ENCODE peak calls at places on chromosomes 13 and 19, in seven cellular contexts. V is A549, F is K562, I is transverse colon, K is upper lobe of left lung, N is ovary, D is tibial nerve. W is an unnamed sample.
A peak's percentile ranks its signal among the peaks of the same experiment; 100 is the strongest.

GRCh38 chr13:26557393-26558073 is at the start of gene WASF3:
- DNase-seq in K (peak; percentile 87), N (peak; percentile 96), V (peak; percentile 57), F (peak; percentile 95), D (peak; percentile 80), I (peak; percentile 86), W (peak; percentile 97)

GRCh38 chr13:96053003-96053703 is at the start of gene UGGT2:
- DNase-seq in K (peak; percentile 95), V (peak; percentile 91), F (peak; percentile 92), I (peak; percentile 97), D (peak; percentile 87), N (peak; percentile 93), W (peak; percentile 98)

GRCh38 chr13:94154362-94154761 is 325.1 kb downstream of the DCT start:
- DNase-seq in V (no peak), D (peak; percentile 44), N (no peak), I (no peak), F (no peak), K (peak; percentile 23), W (no peak)

GRCh38 chr13:41458187-41458938 is 1.0 kb downstream of the RGCC start:
- DNase-seq in K (peak; percentile 51), D (no peak), N (no peak), V (no peak), F (peak; percentile 36), I (peak; percentile 36), W (peak; percentile 67)

GRCh38 chr19:18157465-18158063 is 4.6 kb downstream of the PIK3R2 start:
- DNase-seq in K (no peak), D (no peak), N (peak; percentile 59), I (no peak), V (no peak), F (no peak), W (no peak)

GRCh38 chr19:19224852-19225494 is 13.2 kb downstream of the NCAN start:
- DNase-seq in K (peak; percentile 76), F (peak; percentile 96), N (no peak), I (peak; percentile 82), V (peak; percentile 92), D (no peak), W (no peak)

GRCh38 chr13:97627566-97627965 is 193.6 kb downstream of the RAP2A start:
- DNase-seq in K (no peak), V (no peak), N (no peak), I (no peak), D (no peak), F (peak; percentile 17), W (no peak)

GRCh38 chr13:24888291-24888931 is 124.4 kb downstream of the RNF17 start:
- DNase-seq in F (no peak), D (no peak), I (no peak), K (no peak), N (no peak), V (no peak), W (no peak)

GRCh38 chr13:29496241-29496712 is 99.2 kb downstream of the SLC7A1 start:
- DNase-seq in K (no peak), F (no peak), N (no peak), V (no peak), I (no peak), D (no peak), W (no peak)

GRCh38 chr19:15109768-15110417 is 2.7 kb downstream of the SYDE1 start:
- DNase-seq in D (no peak), F (no peak), N (no peak), K (no peak), I (no peak), V (no peak), W (no peak)

GRCh38 chr13:76216729-76217128 is 580.6 kb downstream of the LMO7 start:
- DNase-seq in I (no peak), K (no peak), V (no peak), N (no peak), F (no peak), D (no peak), W (no peak)

GRCh38 chr19:48123907-48124675 is 13.5 kb upstream of the PLA2G4C start:
- DNase-seq in F (no peak), D (no peak), K (no peak), I (no peak), N (no peak), V (no peak), W (no peak)

GRCh38 chr19:11435833-11436313 is 438 bp downstream of the PRKCSH start:
- DNase-seq in V (no peak), K (no peak), I (peak; percentile 45), N (peak; percentile 56), F (peak; percentile 69), D (no peak), W (peak; percentile 73)

GRCh38 chr13:113555141-113555540 is 29.4 kb upstream of the TFDP1 start:
- DNase-seq in V (no peak), K (no peak), D (no peak), F (no peak), N (no peak), I (peak; percentile 1), W (no peak)

GRCh38 chr19:42546831-42547500 is 18.7 kb upstream of the CEACAM1 start:
- DNase-seq in D (no peak), K (no peak), F (no peak), I (no peak), V (no peak), N (no peak), W (no peak)

GRCh38 chr13:99380402-99380801 is 73.2 kb upstream of the GPR183 start:
- DNase-seq in V (no peak), N (no peak), D (no peak), F (no peak), I (no peak), K (no peak), W (no peak)

GRCh38 chr19:39539165-39539518 is 819 bp downstream of the EID2 start:
- DNase-seq in N (no peak), F (peak; percentile 16), K (no peak), V (peak; percentile 78), I (no peak), D (no peak), W (no peak)

GRCh38 chr13:30235206-30235605 is 72.1 kb downstream of the KATNAL1 start:
- DNase-seq in N (no peak), K (no peak), I (no peak), F (no peak), V (no peak), D (no peak), W (no peak)

GRCh38 chr19:48696353-48697010 is 711 bp downstream of the FUT2 start:
- DNase-seq in D (no peak), V (no peak), I (peak; percentile 41), F (no peak), K (no peak), N (no peak), W (no peak)

GRCh38 chr13:30872685-30873443 is 33.2 kb upstream of the MEDAG start:
- DNase-seq in N (peak; percentile 74), D (no peak), V (no peak), I (no peak), K (peak; percentile 43), F (no peak), W (peak; percentile 85)

GRCh38 chr19:48249502-48250014 is 6.2 kb downstream of the CARD8 start:
- DNase-seq in D (no peak), V (no peak), K (peak; percentile 76), F (no peak), I (peak; percentile 58), N (no peak), W (peak; percentile 74)

GRCh38 chr13:113491418-113491883 is 940 bp upstream of the DCUN1D2 start:
- DNase-seq in K (no peak), D (no peak), F (peak; percentile 27), N (peak; percentile 61), I (peak; percentile 33), V (peak; percentile 46), W (no peak)

GRCh38 chr13:94706854-94707399 is 5.4 kb downstream of the SOX21 start:
- DNase-seq in F (no peak), D (no peak), K (no peak), V (no peak), N (no peak), I (no peak), W (no peak)

GRCh38 chr19:35811317-35812219 is 1.1 kb downstream of the PRODH2 start:
- DNase-seq in V (no peak), D (no peak), K (no peak), N (no peak), F (peak; percentile 8), I (no peak), W (no peak)

GRCh38 chr13:70448820-70449219 is 340.6 kb upstream of the KLHL1 start:
- DNase-seq in N (no peak), D (no peak), K (no peak), I (no peak), V (no peak), F (no peak), W (no peak)
- TF ChIP-seq EP300 in N (no peak), D (no peak), K (no peak), I (no peak), V (no peak), F (no peak), W (no peak)

GRCh38 chr19:307793-308420 is 16.7 kb upstream of the PLPP2 start:
- DNase-seq in F (no peak), D (no peak), K (no peak), I (no peak), N (no peak), V (no peak), W (no peak)
- H3K4me3 ChIP-seq in F (no peak overlapping the region), D (peak overlapping the region; percentile 36), K (peak overlapping the region; percentile 52), I (no peak overlapping the region), N (no peak overlapping the region), V (no peak overlapping the region), W (peak overlapping the region; percentile 16)

DNA sequence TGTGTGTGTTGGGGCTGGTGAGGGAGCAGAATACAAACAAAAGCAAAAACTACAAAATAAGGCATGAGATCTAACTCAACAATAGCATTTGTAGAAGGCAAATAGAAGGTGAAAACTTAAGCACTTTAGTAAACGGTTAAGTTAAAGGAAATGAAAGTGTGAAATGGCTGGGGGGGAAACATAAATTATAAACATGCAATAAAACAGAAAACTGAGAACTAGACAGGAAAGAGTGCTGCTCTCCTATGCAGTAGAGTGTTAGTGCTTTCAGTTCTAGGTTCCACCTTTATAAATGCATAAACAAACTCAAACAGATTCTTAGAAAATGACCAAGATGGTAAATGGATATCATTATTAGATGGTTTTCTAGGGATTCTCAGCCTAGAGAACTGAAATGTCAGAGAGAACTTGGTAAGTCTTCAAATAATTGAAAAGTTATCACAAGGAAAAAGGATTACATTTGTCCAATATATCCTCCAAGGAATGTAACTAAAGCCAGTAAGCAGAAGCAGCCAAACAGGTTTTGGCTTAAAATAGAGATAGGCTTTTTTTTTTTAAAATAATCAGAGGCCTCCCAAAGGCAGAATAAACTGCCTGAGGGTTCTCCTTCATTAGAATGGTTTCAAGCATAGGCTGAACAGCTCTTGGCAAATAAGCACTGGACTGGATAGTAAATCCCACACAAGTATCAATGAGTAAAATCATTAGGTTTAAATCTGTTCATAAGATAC is 23.3 kb downstream of the RBM26 start:
- DNase-seq in I (no peak), D (no peak), K (no peak), F (no peak), V (no peak), N (no peak), W (no peak)
- H3K27ac ChIP-seq in I (peak overlapping the region; percentile 20), D (no peak overlapping the region), K (no peak overlapping the region), F (peak overlapping the region; percentile 56), V (no peak overlapping the region), N (no peak overlapping the region), W (no peak overlapping the region)

DNA sequence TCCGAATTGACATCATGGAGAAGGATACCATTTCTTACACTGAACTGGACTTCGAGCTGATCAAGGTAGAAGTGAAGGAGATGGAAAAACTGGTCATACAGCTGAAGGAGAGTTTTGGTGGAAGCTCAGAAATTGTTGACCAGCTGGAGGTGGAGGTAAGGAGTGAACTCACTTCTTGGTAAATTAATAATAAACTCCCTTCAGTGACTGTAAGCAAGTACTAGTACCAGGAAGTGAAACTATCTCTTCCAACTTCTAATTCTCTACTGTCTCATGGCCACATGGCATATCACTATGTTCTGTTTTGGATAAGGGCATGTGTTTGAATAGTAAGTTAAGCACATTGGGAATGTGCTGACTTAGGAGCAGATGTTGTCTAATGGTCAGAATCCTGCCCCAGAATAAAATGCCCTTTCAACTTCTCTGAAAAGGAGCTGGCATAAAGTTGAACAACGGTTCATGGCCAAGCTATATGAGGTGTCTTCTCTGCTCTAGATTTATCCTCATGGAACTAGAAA is 13.4 kb downstream of the OLFM4 start:
- DNase-seq in N (no peak), I (no peak), K (no peak), D (no peak), V (no peak), F (no peak), W (no peak)
- TF ChIP-seq EP300 in N (no peak), I (no peak), K (no peak), D (no peak), V (no peak), F (no peak), W (no peak)